ENCODE peak calls at places on chromosomes 16 and 17, in four cellular contexts. Y is DND-41, M is GM23338, R is neural progenitor cell. P is an unnamed sample.
A peak's percentile ranks its signal among the peaks of the same experiment; 100 is the strongest.

GRCh38 chr16:69796285-69797118 is 34.4 kb downstream of the WWP2 start:
- DNase-seq in Y (peak; percentile 15), M (peak; percentile 88), R (peak; percentile 80), P (peak; percentile 92)

GRCh38 chr17:65403616-65404015 is 157.8 kb downstream of the AXIN2 start:
- DNase-seq in M (no peak), Y (no peak), R (no peak), P (no peak)

GRCh38 chr17:46948544-46948943 is 25.6 kb downstream of the GOSR2 start:
- DNase-seq in Y (no peak), R (no peak), M (no peak), P (no peak)

GRCh38 chr17:67994827-67995567 is 1.3 kb downstream of the C17orf58 start:
- DNase-seq in R (no peak), Y (no peak), M (no peak), P (no peak)

GRCh38 chr16:84884311-84885023 is 64.7 kb downstream of the CRISPLD2 start:
- DNase-seq in Y (no peak), R (peak; percentile 33), M (no peak), P (no peak)

GRCh38 chr16:61289141-61289540 is 747.1 kb downstream of the CDH8 start:
- DNase-seq in Y (no peak), M (no peak), R (no peak), P (no peak)

GRCh38 chr16:1929105-1929504 is 10.9 kb upstream of the HS3ST6 start:
- DNase-seq in Y (peak; percentile 41), M (peak; percentile 55), R (no peak), P (peak; percentile 48)

GRCh38 chr17:70677783-70678647 is 508.7 kb downstream of the KCNJ2 start:
- DNase-seq in Y (no peak), M (peak; percentile 42), R (peak; percentile 33), P (no peak)

GRCh38 chr17:72024457-72024856 is 96.4 kb upstream of the SOX9 start:
- DNase-seq in R (no peak), Y (no peak), M (no peak), P (peak; percentile 67)
- H2AFZ ChIP-seq in R (no peak overlapping the region), Y (no peak overlapping the region), M (no peak overlapping the region), P (no peak overlapping the region)

GRCh38 chr16:62408760-62409159 is 372.5 kb upstream of the CDH8 start:
- DNase-seq in M (peak; percentile 81), Y (no peak), R (peak; percentile 74), P (no peak)
- H2AFZ ChIP-seq in M (no peak overlapping the region), Y (no peak overlapping the region), R (peak overlapping the region; percentile 81), P (no peak overlapping the region)

GRCh38 chr16:87066695-87067556 is 250.3 kb downstream of the C16orf95 start:
- DNase-seq in R (no peak), Y (no peak), M (no peak), P (no peak)

GRCh38 chr16:87063543-87063942 is 253.6 kb downstream of the C16orf95 start:
- DNase-seq in M (no peak), R (no peak), Y (no peak), P (no peak)

GRCh38 chr16:87062569-87063442 is 254.4 kb downstream of the C16orf95 start:
- DNase-seq in Y (peak; percentile 37), R (peak; percentile 94), M (peak; percentile 93), P (peak; percentile 93)

GRCh38 chr16:87065781-87066694 is 251.2 kb downstream of the C16orf95 start:
- DNase-seq in Y (no peak), R (no peak), M (no peak), P (no peak)

DNA sequence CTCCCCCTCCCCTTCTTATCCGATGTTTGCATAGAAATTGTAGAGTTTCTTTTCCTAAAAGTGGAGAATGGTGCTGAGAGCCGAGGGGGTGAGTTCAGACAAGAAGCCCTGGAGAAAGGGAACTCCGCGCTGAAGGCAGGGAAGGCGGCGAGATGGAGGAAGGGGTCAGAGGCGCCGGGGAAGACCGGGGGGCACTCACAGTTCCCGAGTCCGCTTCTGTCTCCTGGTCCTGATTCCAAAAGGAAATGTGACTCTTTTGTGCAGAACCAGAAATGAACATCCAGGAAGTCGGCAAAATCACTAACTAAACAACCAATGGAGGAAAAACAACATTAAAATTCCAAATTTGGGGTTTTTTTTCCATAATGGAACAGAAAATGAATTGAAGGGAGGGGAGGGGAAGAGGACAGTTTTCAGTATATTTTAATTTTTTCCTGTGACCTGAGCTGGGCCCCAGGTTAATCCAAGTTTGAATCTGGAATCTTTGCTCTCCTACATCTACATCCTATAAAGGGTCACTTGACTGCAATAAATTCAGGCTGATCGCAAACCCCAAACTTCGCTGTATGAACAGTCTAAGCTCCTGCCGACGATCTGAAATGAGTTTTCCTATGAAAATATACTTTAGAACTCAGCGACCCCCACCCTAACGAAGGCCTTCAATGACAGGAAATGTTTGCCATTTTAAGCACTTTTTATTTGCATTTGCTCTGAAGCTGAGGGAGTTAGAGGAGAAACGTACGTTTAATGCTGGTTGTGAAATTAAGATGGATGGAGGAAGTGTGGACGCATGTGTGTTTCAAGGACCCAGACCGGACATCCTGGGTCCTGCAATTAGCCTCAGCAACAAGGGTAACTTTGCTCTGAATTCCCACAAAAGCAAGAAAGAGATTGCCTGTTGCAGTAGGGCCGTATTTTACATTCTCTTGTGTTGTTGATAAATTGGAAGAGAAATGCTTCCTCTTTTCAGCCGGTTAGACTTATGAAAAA is 252.2 kb downstream of the C16orf95 start:
- DNase-seq in R (no peak), Y (no peak), M (no peak), P (peak; percentile 57)
- H2AFZ ChIP-seq in R (no peak overlapping the region), Y (no peak overlapping the region), M (peak overlapping the region; percentile 86), P (peak overlapping the region; percentile 90)

DNA sequence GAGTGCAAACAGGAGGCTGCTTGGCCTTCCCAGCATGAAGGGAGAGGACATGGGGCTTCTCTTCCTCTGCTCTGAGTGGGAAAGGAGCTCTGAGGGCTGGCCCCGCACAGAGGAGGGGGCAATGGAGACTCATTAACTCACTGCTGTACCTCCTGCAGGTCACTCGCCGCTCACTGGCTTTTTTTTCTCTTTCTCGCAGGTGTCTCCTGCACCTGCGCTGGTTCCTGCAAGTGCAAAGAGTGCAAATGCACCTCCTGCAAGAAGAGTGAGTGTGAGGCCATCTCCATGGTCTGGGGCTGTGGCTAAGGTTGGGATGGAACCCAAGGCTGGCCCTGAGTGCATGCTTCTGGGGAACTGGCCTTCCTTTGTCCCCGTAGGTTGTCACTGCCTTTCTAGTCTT is 717 bp downstream of the MT1F start:
- DNase-seq in R (no peak), Y (no peak), M (no peak), P (no peak)
- H2AFZ ChIP-seq in R (peak overlapping the region; percentile 74), Y (no peak overlapping the region), M (peak overlapping the region; percentile 80), P (no peak overlapping the region)

GRCh38 chr17:74875970-74876593 is 3.3 kb upstream of the FDXR start:
- DNase-seq in R (no peak), Y (no peak), M (no peak), P (no peak)

GRCh38 chr17:74873874-74874614 is 1.2 kb upstream of the FDXR start:
- DNase-seq in R (no peak), Y (no peak), M (no peak), P (no peak)

GRCh38 chr17:74873036-74873873 is 461 bp upstream of the FDXR start:
- DNase-seq in R (peak; percentile 100), Y (peak; percentile 100), M (peak; percentile 100), P (peak; percentile 100)

GRCh38 chr17:74875155-74875969 is 2.6 kb upstream of the FDXR start:
- DNase-seq in M (no peak), Y (no peak), R (no peak), P (no peak)

GRCh38 chr17:74874615-74875037 is 1.8 kb upstream of the FDXR start:
- DNase-seq in R (no peak), Y (no peak), M (no peak), P (no peak)
- H2AFZ ChIP-seq in R (no peak overlapping the region), Y (no peak overlapping the region), M (no peak overlapping the region), P (no peak overlapping the region)

GRCh38 chr16:89298826-89299225 is 81.3 kb downstream of the ZNF778 start:
- DNase-seq in Y (no peak), M (peak; percentile 10), R (no peak), P (no peak)

GRCh38 chr16:89300311-89300975 is 82.9 kb downstream of the ZNF778 start:
- DNase-seq in M (no peak), Y (no peak), R (no peak), P (no peak)

GRCh38 chr16:89295915-89296314 is 78.4 kb downstream of the ZNF778 start:
- DNase-seq in Y (peak; percentile 25), R (no peak), M (no peak), P (no peak)

GRCh38 chr16:89297156-89297869 is 79.8 kb downstream of the ZNF778 start:
- DNase-seq in R (no peak), Y (no peak), M (peak; percentile 39), P (no peak)

DNA sequence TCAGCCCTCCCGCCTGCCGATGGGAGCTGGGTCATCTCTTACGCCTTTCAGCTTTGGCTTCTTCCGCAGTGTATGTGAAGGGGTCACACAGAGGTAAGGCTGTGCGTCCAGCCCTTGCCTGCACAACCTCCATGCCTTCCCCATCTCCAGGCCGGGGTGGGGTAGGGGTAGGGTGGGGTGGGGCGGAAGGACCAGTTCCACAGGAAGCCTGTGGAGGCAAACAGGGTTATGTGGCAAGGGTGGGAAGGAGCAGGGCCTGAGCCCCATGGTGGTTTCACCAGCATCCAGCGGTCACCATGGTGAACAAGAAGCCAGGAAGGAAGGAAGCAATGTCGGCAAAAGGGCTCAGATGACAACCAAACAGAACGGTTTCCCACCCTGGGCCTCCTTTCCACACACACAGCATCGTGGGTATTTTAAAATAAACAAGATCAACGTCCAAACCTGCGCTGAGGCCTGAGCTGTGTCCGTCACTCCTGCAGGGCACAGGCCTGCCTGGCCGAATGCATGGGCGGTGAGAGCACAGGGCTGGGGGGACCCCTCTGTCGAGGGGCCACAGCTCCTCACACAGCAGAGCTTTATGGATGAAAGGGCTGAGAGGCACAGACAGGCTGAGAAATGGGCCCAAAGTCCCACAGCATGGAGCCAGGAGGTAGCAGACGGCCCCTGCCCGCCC is 80.5 kb downstream of the ZNF778 start:
- DNase-seq in Y (no peak), R (no peak), M (no peak), P (no peak)
- H2AFZ ChIP-seq in Y (no peak overlapping the region), R (no peak overlapping the region), M (no peak overlapping the region), P (no peak overlapping the region)

GRCh38 chr17:82021728-82022309 is 859 bp downstream of the CENPX start:
- DNase-seq in Y (peak; percentile 38), R (no peak), M (no peak), P (peak; percentile 60)
- H2AFZ ChIP-seq in Y (peak overlapping the region; percentile 72), R (no peak overlapping the region), M (no peak overlapping the region), P (no peak overlapping the region)

P was measured in Karpas-422.